ENCODE peak calls at places on chromosomes 2 and 18, in five cellular contexts. P, Q, O, T and D are unnamed samples.

GRCh38 chr2:31967790-31968189 is 43.0 kb downstream of the MEMO1 start:
- DNase-seq in T (no peak), Q (no peak), O (no peak), P (no peak), D (no peak)

GRCh38 chr2:26002617-26003310 is 20.5 kb upstream of the KIF3C start:
- DNase-seq in T (no peak), Q (peak), O (no peak), P (no peak), D (peak)

GRCh38 chr2:147355706-147356105 is 489.1 kb upstream of the ACVR2A start:
- DNase-seq in Q (no peak), O (no peak), P (no peak), T (no peak), D (no peak)

GRCh38 chr2:31580321-31581117 is at the start of gene SRD5A2:
- DNase-seq in T (no peak), P (no peak), Q (no peak), O (no peak), D (no peak)

GRCh38 chr2:49044265-49044664 is 110.0 kb downstream of the FSHR start:
- DNase-seq in P (no peak), O (no peak), Q (no peak), T (no peak), D (no peak)

GRCh38 chr18:44789704-44790103 is 109.0 kb downstream of the SETBP1 start:
- DNase-seq in P (no peak), T (no peak), Q (no peak), O (peak), D (peak)

GRCh38 chr2:216108967-216109921 is at the start of gene XRCC5:
- DNase-seq in O (peak), P (peak), Q (peak), T (peak), D (peak)

GRCh38 chr2:136281281-136282117 is 163.6 kb upstream of the CXCR4 start:
- DNase-seq in T (no peak), P (peak), Q (no peak), O (no peak), D (no peak)

GRCh38 chr18:54717673-54718435 is 110.4 kb upstream of the RAB27B start:
- DNase-seq in P (no peak), O (peak), T (peak), Q (peak), D (peak)

GRCh38 chr2:109513749-109514588 is 99.8 kb downstream of the SEPTIN10 start:
- DNase-seq in T (no peak), P (no peak), O (peak), Q (no peak), D (no peak)

GRCh38 chr18:58538604-58539386 is 90.1 kb downstream of the ALPK2 start:
- DNase-seq in T (no peak), O (peak), Q (no peak), P (no peak), D (no peak)

GRCh38 chr2:187541086-187542085 is 12.8 kb downstream of the TFPI start:
- DNase-seq in T (no peak), O (peak), P (no peak), Q (no peak), D (peak)

GRCh38 chr2:179524940-179525339 is 260.3 kb upstream of the SESTD1 start:
- DNase-seq in P (no peak), T (no peak), O (no peak), Q (no peak), D (no peak)

GRCh38 chr2:238097988-238098853 is 1.9 kb upstream of the ESPNL start:
- DNase-seq in Q (no peak), T (peak), O (peak), P (no peak), D (peak)

GRCh38 chr2:96249654-96250053 is 16.1 kb downstream of the TMEM127 start:
- DNase-seq in T (no peak), O (peak), Q (no peak), P (no peak), D (no peak)

GRCh38 chr2:61582191-61582590 is 44.0 kb upstream of the XPO1 start:
- DNase-seq in T (no peak), P (no peak), O (no peak), Q (no peak), D (no peak)

GRCh38 chr2:126886201-126886905 is 12.3 kb upstream of the TEX51 start:
- DNase-seq in T (peak), O (peak), Q (peak), P (no peak), D (peak)

GRCh38 chr2:240570531-240571313 is 2.4 kb downstream of the RNPEPL1 start:
- DNase-seq in Q (no peak), O (no peak), T (no peak), P (no peak), D (no peak)

GRCh38 chr2:22520337-22521288 is 864.4 kb upstream of the KLHL29 start:
- DNase-seq in Q (no peak), O (no peak), P (no peak), T (no peak), D (no peak)